ENCODE peak calls at places on chromosome 2, in four cellular contexts. N, U, R and T are unnamed samples.

GRCh38 chr2:149732001-149732685 is 144.6 kb upstream of the MMADHC start:
- DNase-seq in N (no peak), U (no peak), R (no peak), T (no peak)

GRCh38 chr2:79876430-79876829 is 363.6 kb downstream of the CTNNA2 start:
- DNase-seq in N (no peak), U (no peak), R (peak; percentile 5), T (no peak)

GRCh38 chr2:96856776-96857673 is 791 bp downstream of the ANKRD39 start:
- DNase-seq in N (no peak), U (no peak), R (peak; percentile 24), T (no peak)

GRCh38 chr2:9952856-9953503 is 1.5 kb downstream of the GRHL1 start:
- DNase-seq in N (no peak), U (no peak), R (no peak), T (no peak)

GRCh38 chr2:18404141-18404540 is 156.3 kb downstream of the RDH14 start:
- DNase-seq in N (no peak), U (no peak), R (no peak), T (no peak)

GRCh38 chr2:207711750-207712487 is 479 bp downstream of the CCNYL1 start:
- DNase-seq in N (peak; percentile 57), U (peak; percentile 66), R (peak; percentile 42), T (peak; percentile 49)

GRCh38 chr2:104975371-104975770 is 62.5 kb upstream of the MRPS9 start:
- DNase-seq in N (no peak), U (no peak), R (no peak), T (no peak)

GRCh38 chr2:42117923-42118758 is 51.0 kb upstream of the EML4 start:
- DNase-seq in N (no peak), U (no peak), R (peak; percentile 59), T (peak; percentile 85)

GRCh38 chr2:239190346-239190745 is 210.5 kb downstream of the HDAC4 start:
- DNase-seq in N (no peak), U (no peak), R (no peak), T (no peak)

GRCh38 chr2:174198846-174199564 is 49.3 kb downstream of the OLA1 start:
- DNase-seq in N (no peak), U (no peak), R (peak; percentile 23), T (no peak)

GRCh38 chr2:49248506-49248905 is 94.2 kb upstream of the FSHR start:
- DNase-seq in N (no peak), U (no peak), R (peak; percentile 97), T (no peak)

GRCh38 chr2:143939976-143940375 is 579.9 kb downstream of the ZEB2 start:
- DNase-seq in N (no peak), U (no peak), R (peak; percentile 53), T (no peak)

GRCh38 chr2:226427538-226428307 is 371.9 kb downstream of the IRS1 start:
- DNase-seq in N (no peak), U (no peak), R (peak; percentile 95), T (no peak)

GRCh38 chr2:205808493-205809121 is 126.3 kb downstream of the NRP2 start:
- DNase-seq in N (no peak), U (no peak), R (no peak), T (no peak)

GRCh38 chr2:121324601-121325000 is 39.6 kb upstream of the TFCP2L1 start:
- DNase-seq in N (no peak), U (no peak), R (no peak), T (no peak)

GRCh38 chr2:63018439-63018838 is 32.2 kb upstream of the OTX1 start:
- DNase-seq in N (no peak), U (no peak), R (no peak), T (no peak)

GRCh38 chr2:240930631-240931318 is 24.6 kb downstream of the CROCC2 start:
- DNase-seq in N (no peak), U (no peak), R (no peak), T (no peak)

GRCh38 chr2:219213026-219213415 is 5.7 kb downstream of the ABCB6 start:
- DNase-seq in N (no peak), U (no peak), R (no peak), T (no peak)

GRCh38 chr2:29455202-29455885 is 340.1 kb downstream of the CLIP4 start:
- DNase-seq in N (no peak), U (no peak), R (peak; percentile 73), T (no peak)

GRCh38 chr2:2229898-2230817 is 100.9 kb downstream of the MYT1L start:
- DNase-seq in N (no peak), U (no peak), R (peak; percentile 5), T (no peak)

GRCh38 chr2:240988571-240989271 is 9.7 kb upstream of the SNED1 start:
- DNase-seq in N (no peak), U (no peak), R (no peak), T (peak; percentile 38)

GRCh38 chr2:170091461-170091860 is 86.5 kb upstream of the MYO3B start:
- DNase-seq in N (no peak), U (no peak), R (no peak), T (no peak)

GRCh38 chr2:109646961-109647360 is 32.8 kb downstream of the SOWAHC start:
- DNase-seq in N (no peak), U (no peak), R (no peak), T (no peak)

GRCh38 chr2:240337028-240337427 is 98.4 kb upstream of the GPC1 start:
- DNase-seq in N (no peak), U (no peak), R (no peak), T (no peak)

GRCh38 chr2:170723446-170723958 is 8.4 kb downstream of the SP5 start:
- DNase-seq in N (no peak), U (no peak), R (no peak), T (no peak)

GRCh38 chr2:225326969-225327368 is 72.5 kb upstream of the NYAP2 start:
- DNase-seq in N (no peak), U (no peak), R (peak; percentile 66), T (no peak)

GRCh38 chr2:235766206-235766794 is 272.5 kb downstream of the AGAP1 start:
- DNase-seq in N (peak; percentile 16), U (peak; percentile 84), R (peak; percentile 86), T (no peak)

GRCh38 chr2:212027681-212028628 is 510.6 kb downstream of the ERBB4 start:
- DNase-seq in N (no peak), U (no peak), R (peak; percentile 61), T (no peak)

GRCh38 chr2:232525796-232526195 is at the start of gene CHRND:
- DNase-seq in N (no peak), U (no peak), R (no peak), T (no peak)

GRCh38 chr2:48855142-48855541 is 99.6 kb upstream of the LHCGR start:
- DNase-seq in N (no peak), U (no peak), R (peak; percentile 30), T (no peak)

GRCh38 chr2:168740360-168740759 is 62.1 kb upstream of the NOSTRIN start:
- DNase-seq in N (no peak), U (no peak), R (no peak), T (no peak)

GRCh38 chr2:213161759-213162514 is 10.5 kb upstream of the IKZF2 start:
- DNase-seq in N (no peak), U (no peak), R (peak; percentile 60), T (no peak)

GRCh38 chr2:42824454-42824807 is 32.0 kb upstream of the HAAO start:
- DNase-seq in N (no peak), U (no peak), R (no peak), T (no peak)

GRCh38 chr2:223508372-223508771 is 93.8 kb downstream of the SCG2 start:
- DNase-seq in N (no peak), U (no peak), R (peak; percentile 32), T (no peak)

GRCh38 chr2:23662941-23663729 is 263.8 kb downstream of the ATAD2B start:
- DNase-seq in N (no peak), U (no peak), R (no peak), T (no peak)

GRCh38 chr2:177618270-177619253 is 226.0 kb downstream of the AGPS start:
- DNase-seq in N (peak; percentile 85), U (peak; percentile 83), R (peak; percentile 88), T (peak; percentile 89)

GRCh38 chr2:96768083-96768561 is 7.4 kb downstream of the CNNM4 start:
- DNase-seq in N (no peak), U (peak; percentile 46), R (no peak), T (no peak)

GRCh38 chr2:131151398-131151797 is 46.3 kb downstream of the PLEKHB2 start:
- DNase-seq in N (no peak), U (no peak), R (no peak), T (no peak)

GRCh38 chr2:231711677-231712461 is 3.5 kb downstream of the PTMA start:
- DNase-seq in N (no peak), U (no peak), R (no peak), T (no peak)